ENCODE peak calls at places on chromosome 1, in eight cellular contexts. One of them, this sample, is unnamed.

GRCh38 chr1:192477630-192478029 is 97.9 kb upstream of the RGS1 start:
- DNase-seq in brain microvascular endothelial cell: no peak
- DNase-seq in IMR-90: peak; percentile 63
- DNase-seq in progenitor cell of endocrine pancreas: no peak
- DNase-seq in dorsolateral prefrontal cortex: no peak
- DNase-seq in fibroblast of the aortic adventitia: peak; percentile 80
- DNase-seq in A673: peak; percentile 81
- DNase-seq in fibroblast of pulmonary artery: peak; percentile 74
- DNase-seq in this sample: no peak

GRCh38 chr1:219576931-219577330 is 36.0 kb downstream of the ZC3H11B start:
- DNase-seq in IMR-90: no peak
- DNase-seq in fibroblast of the aortic adventitia: no peak
- DNase-seq in brain microvascular endothelial cell: no peak
- DNase-seq in dorsolateral prefrontal cortex: no peak
- DNase-seq in A673: peak; percentile 21
- DNase-seq in progenitor cell of endocrine pancreas: no peak
- DNase-seq in fibroblast of pulmonary artery: no peak
- DNase-seq in this sample: no peak

GRCh38 chr1:205026181-205026580 is 16.8 kb upstream of the CNTN2 start:
- DNase-seq in dorsolateral prefrontal cortex: no peak
- DNase-seq in A673: no peak
- DNase-seq in brain microvascular endothelial cell: no peak
- DNase-seq in progenitor cell of endocrine pancreas: no peak
- DNase-seq in IMR-90: no peak
- DNase-seq in fibroblast of the aortic adventitia: no peak
- DNase-seq in fibroblast of pulmonary artery: no peak
- DNase-seq in this sample: no peak

GRCh38 chr1:75449998-75450397 is 160.9 kb downstream of the SLC44A5 start:
- DNase-seq in dorsolateral prefrontal cortex: no peak
- DNase-seq in A673: no peak
- DNase-seq in fibroblast of the aortic adventitia: no peak
- DNase-seq in fibroblast of pulmonary artery: no peak
- DNase-seq in brain microvascular endothelial cell: no peak
- DNase-seq in progenitor cell of endocrine pancreas: no peak
- DNase-seq in IMR-90: no peak
- DNase-seq in this sample: no peak

GRCh38 chr1:21659099-21659923 is 9.8 kb downstream of the RAP1GAP start:
- DNase-seq in fibroblast of the aortic adventitia: peak; percentile 44
- DNase-seq in dorsolateral prefrontal cortex: peak; percentile 85
- DNase-seq in fibroblast of pulmonary artery: peak; percentile 56
- DNase-seq in A673: peak; percentile 75
- DNase-seq in progenitor cell of endocrine pancreas: peak; percentile 90
- DNase-seq in IMR-90: peak; percentile 36
- DNase-seq in brain microvascular endothelial cell: peak; percentile 51
- DNase-seq in this sample: peak; percentile 88

GRCh38 chr1:31651025-31651424 is 6.3 kb upstream of the PEF1 start:
- DNase-seq in progenitor cell of endocrine pancreas: no peak
- DNase-seq in fibroblast of pulmonary artery: no peak
- DNase-seq in A673: no peak
- DNase-seq in fibroblast of the aortic adventitia: peak; percentile 70
- DNase-seq in brain microvascular endothelial cell: no peak
- DNase-seq in dorsolateral prefrontal cortex: no peak
- DNase-seq in IMR-90: peak; percentile 59
- DNase-seq in this sample: no peak

GRCh38 chr1:38310079-38310478 is 263.5 kb upstream of the POU3F1 start:
- DNase-seq in dorsolateral prefrontal cortex: no peak
- DNase-seq in fibroblast of pulmonary artery: no peak
- DNase-seq in fibroblast of the aortic adventitia: no peak
- DNase-seq in A673: no peak
- DNase-seq in IMR-90: no peak
- DNase-seq in brain microvascular endothelial cell: no peak
- DNase-seq in progenitor cell of endocrine pancreas: no peak
- DNase-seq in this sample: no peak

GRCh38 chr1:51236548-51237312 is 657 bp downstream of the RNF11 start:
- DNase-seq in brain microvascular endothelial cell: peak; percentile 58
- DNase-seq in progenitor cell of endocrine pancreas: peak; percentile 23
- DNase-seq in A673: peak; percentile 50
- DNase-seq in dorsolateral prefrontal cortex: peak; percentile 37
- DNase-seq in fibroblast of pulmonary artery: peak; percentile 55
- DNase-seq in fibroblast of the aortic adventitia: no peak
- DNase-seq in IMR-90: peak; percentile 39
- DNase-seq in this sample: peak; percentile 25

GRCh38 chr1:116424438-116424837 is 51.4 kb downstream of the ATP1A1 start:
- DNase-seq in fibroblast of pulmonary artery: no peak
- DNase-seq in fibroblast of the aortic adventitia: no peak
- DNase-seq in brain microvascular endothelial cell: no peak
- DNase-seq in dorsolateral prefrontal cortex: no peak
- DNase-seq in A673: no peak
- DNase-seq in progenitor cell of endocrine pancreas: no peak
- DNase-seq in IMR-90: no peak
- DNase-seq in this sample: no peak

GRCh38 chr1:153437236-153437635 is 20.9 kb downstream of the S100A7A start:
- DNase-seq in A673: no peak
- DNase-seq in fibroblast of pulmonary artery: no peak
- DNase-seq in progenitor cell of endocrine pancreas: no peak
- DNase-seq in IMR-90: no peak
- DNase-seq in fibroblast of the aortic adventitia: no peak
- DNase-seq in dorsolateral prefrontal cortex: no peak
- DNase-seq in brain microvascular endothelial cell: no peak
- DNase-seq in this sample: no peak

GRCh38 chr1:106063510-106063909 is 993.0 kb upstream of the PRMT6 start:
- DNase-seq in A673: peak; percentile 48
- DNase-seq in dorsolateral prefrontal cortex: no peak
- DNase-seq in fibroblast of pulmonary artery: no peak
- DNase-seq in brain microvascular endothelial cell: no peak
- DNase-seq in fibroblast of the aortic adventitia: no peak
- DNase-seq in IMR-90: no peak
- DNase-seq in progenitor cell of endocrine pancreas: no peak
- DNase-seq in this sample: no peak

GRCh38 chr1:62391369-62391971 is 45.4 kb upstream of the USP1 start:
- DNase-seq in A673: peak; percentile 77
- DNase-seq in progenitor cell of endocrine pancreas: no peak
- DNase-seq in IMR-90: no peak
- DNase-seq in fibroblast of pulmonary artery: no peak
- DNase-seq in dorsolateral prefrontal cortex: no peak
- DNase-seq in brain microvascular endothelial cell: peak; percentile 15
- DNase-seq in fibroblast of the aortic adventitia: no peak
- DNase-seq in this sample: peak; percentile 36

GRCh38 chr1:119159096-119159495 is 18.6 kb upstream of the WARS2 start:
- DNase-seq in A673: no peak
- DNase-seq in fibroblast of pulmonary artery: peak; percentile 68
- DNase-seq in dorsolateral prefrontal cortex: no peak
- DNase-seq in fibroblast of the aortic adventitia: peak; percentile 78
- DNase-seq in progenitor cell of endocrine pancreas: no peak
- DNase-seq in IMR-90: peak; percentile 81
- DNase-seq in brain microvascular endothelial cell: peak; percentile 22
- DNase-seq in this sample: no peak

DNA sequence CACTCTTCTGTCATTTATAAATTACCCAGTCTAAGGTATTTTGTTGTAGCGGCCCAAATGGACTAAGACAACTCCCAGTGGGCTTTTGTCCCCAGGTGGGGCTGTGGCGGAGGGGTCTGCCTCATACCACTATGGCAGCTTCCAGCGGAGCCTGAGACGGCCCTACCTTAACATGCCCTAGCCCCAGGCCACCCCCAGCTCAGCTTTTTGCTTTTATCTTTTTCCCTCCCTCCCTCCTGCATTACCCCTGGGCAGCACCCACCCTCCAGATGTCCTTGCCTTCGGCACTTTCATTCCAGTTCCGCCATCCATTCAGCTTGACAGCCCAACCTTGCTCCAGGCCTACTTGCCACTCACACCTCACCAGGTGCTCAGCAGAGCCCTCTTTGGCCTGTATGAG is 307.3 kb downstream of the PTPRU start:
- DNase-seq in progenitor cell of endocrine pancreas: no peak
- DNase-seq in brain microvascular endothelial cell: no peak
- DNase-seq in A673: no peak
- DNase-seq in IMR-90: no peak
- DNase-seq in dorsolateral prefrontal cortex: no peak
- DNase-seq in fibroblast of pulmonary artery: no peak
- DNase-seq in fibroblast of the aortic adventitia: no peak
- DNase-seq in this sample: no peak
- TF ChIP-seq CTCF in progenitor cell of endocrine pancreas: no peak
- TF ChIP-seq CTCF in brain microvascular endothelial cell: no peak
- TF ChIP-seq CTCF in A673: no peak
- TF ChIP-seq CTCF in IMR-90: no peak
- TF ChIP-seq CTCF in dorsolateral prefrontal cortex: no peak
- TF ChIP-seq CTCF in fibroblast of pulmonary artery: no peak
- TF ChIP-seq CTCF in fibroblast of the aortic adventitia: no peak
- TF ChIP-seq CTCF in this sample: no peak

DNA sequence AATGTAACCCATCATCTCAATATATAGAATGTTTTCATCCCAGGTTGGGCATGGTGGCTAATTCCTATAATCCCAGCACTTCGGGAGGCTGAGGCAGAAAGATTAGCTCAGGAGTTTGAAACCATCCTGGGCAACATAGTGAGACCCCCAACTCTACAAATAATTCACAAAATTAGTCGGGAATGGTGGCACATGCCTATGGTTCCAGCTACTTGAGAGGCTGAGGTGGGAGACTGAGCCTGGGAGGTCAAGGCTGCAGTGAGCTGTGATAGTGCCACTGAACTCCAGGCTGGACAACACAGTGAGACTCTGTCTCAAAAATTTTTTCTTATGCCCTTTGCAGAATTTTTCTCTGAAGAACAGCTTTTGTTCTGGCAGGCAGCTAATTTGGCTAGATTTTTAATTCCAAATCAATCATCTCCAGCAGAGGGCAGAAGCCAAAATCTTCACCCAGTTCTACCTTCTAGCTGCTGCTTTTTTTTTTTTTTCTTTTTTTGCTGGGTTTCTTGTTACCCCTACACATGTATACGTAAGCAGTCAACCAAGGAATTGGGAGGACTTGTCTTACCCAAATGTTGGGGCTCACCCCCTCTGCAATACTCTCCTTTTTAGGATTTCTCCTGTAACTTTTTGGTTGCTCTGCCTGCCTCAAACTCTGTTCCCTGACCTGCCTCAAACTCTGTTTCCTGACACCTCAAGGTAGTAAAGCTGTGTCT is 2.7 kb upstream of the RAD54L start:
- DNase-seq in A673: peak; percentile 68
- DNase-seq in brain microvascular endothelial cell: peak; percentile 26
- DNase-seq in fibroblast of pulmonary artery: peak; percentile 43
- DNase-seq in IMR-90: peak; percentile 5
- DNase-seq in dorsolateral prefrontal cortex: no peak
- DNase-seq in fibroblast of the aortic adventitia: peak; percentile 27
- DNase-seq in progenitor cell of endocrine pancreas: no peak
- DNase-seq in this sample: no peak
- TF ChIP-seq CTCF in A673: peak; percentile 66
- TF ChIP-seq CTCF in brain microvascular endothelial cell: peak; percentile 57
- TF ChIP-seq CTCF in fibroblast of pulmonary artery: peak; percentile 41
- TF ChIP-seq CTCF in IMR-90: peak; percentile 42
- TF ChIP-seq CTCF in dorsolateral prefrontal cortex: peak; percentile 48
- TF ChIP-seq CTCF in fibroblast of the aortic adventitia: peak; percentile 37
- TF ChIP-seq CTCF in progenitor cell of endocrine pancreas: peak; percentile 19
- TF ChIP-seq CTCF in this sample: peak; percentile 53

GRCh38 chr1:212454741-212455140 is 22.0 kb downstream of the NENF start:
- DNase-seq in fibroblast of pulmonary artery: no peak
- DNase-seq in IMR-90: no peak
- DNase-seq in dorsolateral prefrontal cortex: no peak
- DNase-seq in brain microvascular endothelial cell: no peak
- DNase-seq in progenitor cell of endocrine pancreas: no peak
- DNase-seq in A673: no peak
- DNase-seq in fibroblast of the aortic adventitia: no peak
- DNase-seq in this sample: no peak

GRCh38 chr1:212453156-212453857 is 20.6 kb downstream of the NENF start:
- DNase-seq in IMR-90: no peak
- DNase-seq in brain microvascular endothelial cell: no peak
- DNase-seq in fibroblast of pulmonary artery: no peak
- DNase-seq in progenitor cell of endocrine pancreas: no peak
- DNase-seq in dorsolateral prefrontal cortex: no peak
- DNase-seq in A673: no peak
- DNase-seq in fibroblast of the aortic adventitia: no peak
- DNase-seq in this sample: no peak

GRCh38 chr1:212451416-212452322 is 18.9 kb downstream of the NENF start:
- DNase-seq in progenitor cell of endocrine pancreas: no peak
- DNase-seq in fibroblast of pulmonary artery: no peak
- DNase-seq in dorsolateral prefrontal cortex: peak; percentile 20
- DNase-seq in IMR-90: no peak
- DNase-seq in A673: no peak
- DNase-seq in fibroblast of the aortic adventitia: no peak
- DNase-seq in brain microvascular endothelial cell: no peak
- DNase-seq in this sample: no peak

GRCh38 chr1:212450331-212450881 is 17.7 kb downstream of the NENF start:
- DNase-seq in dorsolateral prefrontal cortex: peak; percentile 28
- DNase-seq in progenitor cell of endocrine pancreas: no peak
- DNase-seq in brain microvascular endothelial cell: no peak
- DNase-seq in A673: no peak
- DNase-seq in fibroblast of pulmonary artery: no peak
- DNase-seq in fibroblast of the aortic adventitia: peak; percentile 27
- DNase-seq in IMR-90: no peak
- DNase-seq in this sample: no peak

DNA sequence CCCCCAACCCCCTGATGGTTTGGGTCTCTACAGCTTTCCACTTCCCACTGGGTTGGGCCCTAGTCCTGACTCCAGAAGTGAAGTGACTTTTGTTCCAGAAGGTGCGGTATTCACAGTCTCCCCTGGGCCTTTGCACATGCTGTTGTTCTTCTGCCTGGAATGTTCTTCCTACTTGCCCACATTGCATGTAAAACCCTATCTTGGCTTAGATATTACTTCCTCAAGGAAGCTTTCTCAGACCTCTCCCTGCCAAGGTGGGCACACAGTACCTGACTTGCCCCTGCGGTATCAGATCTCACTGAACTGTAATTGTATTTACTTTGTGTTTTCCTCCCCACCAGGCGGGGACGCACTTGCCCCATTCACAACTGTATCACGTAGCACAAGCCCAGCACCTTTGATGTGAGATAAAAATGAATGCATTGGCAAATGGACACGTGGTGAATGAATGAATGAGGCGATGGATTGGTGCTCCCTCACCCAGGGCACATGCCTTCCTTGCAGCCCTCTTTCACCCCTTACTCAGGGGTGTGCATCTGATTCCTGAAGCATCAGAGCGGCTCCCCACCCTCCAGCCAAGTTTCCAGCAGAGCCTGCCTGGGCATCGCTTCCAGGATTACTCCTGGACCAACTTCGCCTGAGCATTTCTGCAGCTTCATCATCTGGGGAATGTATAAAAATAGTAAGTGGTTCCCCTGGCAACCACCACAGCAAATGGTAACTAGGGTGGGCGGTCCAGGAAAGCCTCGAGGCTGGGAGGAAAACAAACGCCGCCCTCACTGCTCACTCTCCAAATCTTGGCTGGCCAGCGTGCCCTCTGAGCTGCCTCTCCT is 19.8 kb downstream of the NENF start:
- DNase-seq in IMR-90: peak; percentile 84
- DNase-seq in A673: no peak
- DNase-seq in fibroblast of the aortic adventitia: peak; percentile 92
- DNase-seq in fibroblast of pulmonary artery: peak; percentile 71
- DNase-seq in progenitor cell of endocrine pancreas: no peak
- DNase-seq in dorsolateral prefrontal cortex: peak; percentile 70
- DNase-seq in brain microvascular endothelial cell: peak; percentile 82
- DNase-seq in this sample: no peak
- TF ChIP-seq CTCF in IMR-90: no peak
- TF ChIP-seq CTCF in A673: no peak
- TF ChIP-seq CTCF in fibroblast of the aortic adventitia: no peak
- TF ChIP-seq CTCF in fibroblast of pulmonary artery: no peak
- TF ChIP-seq CTCF in progenitor cell of endocrine pancreas: no peak
- TF ChIP-seq CTCF in dorsolateral prefrontal cortex: no peak
- TF ChIP-seq CTCF in brain microvascular endothelial cell: no peak
- TF ChIP-seq CTCF in this sample: no peak

GRCh38 chr1:107787299-107787698 is 177.7 kb downstream of the VAV3 start:
- DNase-seq in fibroblast of the aortic adventitia: no peak
- DNase-seq in brain microvascular endothelial cell: no peak
- DNase-seq in fibroblast of pulmonary artery: no peak
- DNase-seq in progenitor cell of endocrine pancreas: no peak
- DNase-seq in A673: peak; percentile 39
- DNase-seq in IMR-90: no peak
- DNase-seq in dorsolateral prefrontal cortex: no peak
- DNase-seq in this sample: no peak
- TF ChIP-seq CTCF in fibroblast of the aortic adventitia: no peak
- TF ChIP-seq CTCF in brain microvascular endothelial cell: peak; percentile 55
- TF ChIP-seq CTCF in fibroblast of pulmonary artery: no peak
- TF ChIP-seq CTCF in progenitor cell of endocrine pancreas: peak; percentile 14
- TF ChIP-seq CTCF in A673: peak; percentile 33
- TF ChIP-seq CTCF in IMR-90: no peak
- TF ChIP-seq CTCF in dorsolateral prefrontal cortex: no peak
- TF ChIP-seq CTCF in this sample: peak; percentile 15

This sample was measured in neural crest cell.